ENCODE peak calls at places on chromosomes 2 and 18, in eight cellular contexts. One of them, this sample, is unnamed.

GRCh38 chr2:15923597-15923996 is 16.8 kb upstream of the MYCN start:
- DNase-seq in left ventricle myocardium inferior: no peak
- DNase-seq in cardiac muscle cell: no peak
- DNase-seq in CD8-positive, alpha-beta T cell: no peak
- DNase-seq in effector memory CD4-positive, alpha-beta T cell: no peak
- DNase-seq in CD8-positive, alpha-beta memory T cell: no peak
- DNase-seq in Panc1: no peak
- DNase-seq in thoracic aorta: no peak
- DNase-seq in this sample: no peak

GRCh38 chr2:16134436-16135165 is 194.3 kb downstream of the MYCN start:
- DNase-seq in left ventricle myocardium inferior: no peak
- DNase-seq in Panc1: no peak
- DNase-seq in CD8-positive, alpha-beta memory T cell: no peak
- DNase-seq in effector memory CD4-positive, alpha-beta T cell: no peak
- DNase-seq in CD8-positive, alpha-beta T cell: no peak
- DNase-seq in cardiac muscle cell: no peak
- DNase-seq in thoracic aorta: no peak
- DNase-seq in this sample: no peak

GRCh38 chr18:52602820-52603219 is 262.8 kb downstream of the DCC start:
- DNase-seq in CD8-positive, alpha-beta T cell: no peak
- DNase-seq in effector memory CD4-positive, alpha-beta T cell: no peak
- DNase-seq in left ventricle myocardium inferior: no peak
- DNase-seq in CD8-positive, alpha-beta memory T cell: no peak
- DNase-seq in thoracic aorta: no peak
- DNase-seq in Panc1: no peak
- DNase-seq in cardiac muscle cell: no peak
- DNase-seq in this sample: no peak

GRCh38 chr18:9516437-9517064 is 41.2 kb downstream of the RALBP1 start:
- DNase-seq in left ventricle myocardium inferior: no peak
- DNase-seq in cardiac muscle cell: peak; percentile 60
- DNase-seq in CD8-positive, alpha-beta memory T cell: no peak
- DNase-seq in CD8-positive, alpha-beta T cell: no peak
- DNase-seq in thoracic aorta: no peak
- DNase-seq in Panc1: no peak
- DNase-seq in effector memory CD4-positive, alpha-beta T cell: no peak
- DNase-seq in this sample: no peak

GRCh38 chr18:34514957-34515356 is 195.1 kb upstream of the DTNA start:
- DNase-seq in effector memory CD4-positive, alpha-beta T cell: no peak
- DNase-seq in thoracic aorta: no peak
- DNase-seq in Panc1: no peak
- DNase-seq in cardiac muscle cell: no peak
- DNase-seq in CD8-positive, alpha-beta T cell: no peak
- DNase-seq in left ventricle myocardium inferior: no peak
- DNase-seq in CD8-positive, alpha-beta memory T cell: no peak
- DNase-seq in this sample: no peak

GRCh38 chr2:97704989-97705388 is 8.4 kb upstream of the ZAP70 start:
- DNase-seq in Panc1: no peak
- DNase-seq in CD8-positive, alpha-beta memory T cell: no peak
- DNase-seq in effector memory CD4-positive, alpha-beta T cell: no peak
- DNase-seq in cardiac muscle cell: no peak
- DNase-seq in CD8-positive, alpha-beta T cell: no peak
- DNase-seq in left ventricle myocardium inferior: no peak
- DNase-seq in thoracic aorta: no peak
- DNase-seq in this sample: peak; percentile 35

GRCh38 chr2:41989503-41990180 is 58.2 kb upstream of the PKDCC start:
- DNase-seq in Panc1: no peak
- DNase-seq in CD8-positive, alpha-beta T cell: no peak
- DNase-seq in thoracic aorta: no peak
- DNase-seq in effector memory CD4-positive, alpha-beta T cell: no peak
- DNase-seq in cardiac muscle cell: peak; percentile 70
- DNase-seq in CD8-positive, alpha-beta memory T cell: no peak
- DNase-seq in left ventricle myocardium inferior: no peak
- DNase-seq in this sample: no peak

GRCh38 chr2:112712903-112713584 is 7.8 kb upstream of the NT5DC4 start:
- DNase-seq in Panc1: no peak
- DNase-seq in cardiac muscle cell: peak; percentile 70
- DNase-seq in CD8-positive, alpha-beta memory T cell: no peak
- DNase-seq in thoracic aorta: no peak
- DNase-seq in CD8-positive, alpha-beta T cell: no peak
- DNase-seq in left ventricle myocardium inferior: no peak
- DNase-seq in effector memory CD4-positive, alpha-beta T cell: no peak
- DNase-seq in this sample: no peak

GRCh38 chr2:144401036-144401435 is 118.9 kb downstream of the ZEB2 start:
- DNase-seq in Panc1: no peak
- DNase-seq in cardiac muscle cell: no peak
- DNase-seq in thoracic aorta: no peak
- DNase-seq in CD8-positive, alpha-beta T cell: no peak
- DNase-seq in CD8-positive, alpha-beta memory T cell: no peak
- DNase-seq in effector memory CD4-positive, alpha-beta T cell: no peak
- DNase-seq in left ventricle myocardium inferior: no peak
- DNase-seq in this sample: no peak

GRCh38 chr2:218010116-218010837 is 7.5 kb upstream of the TNS1 start:
- DNase-seq in cardiac muscle cell: peak; percentile 56
- DNase-seq in left ventricle myocardium inferior: peak; percentile 54
- DNase-seq in CD8-positive, alpha-beta memory T cell: no peak
- DNase-seq in effector memory CD4-positive, alpha-beta T cell: no peak
- DNase-seq in CD8-positive, alpha-beta T cell: peak; percentile 9
- DNase-seq in Panc1: no peak
- DNase-seq in thoracic aorta: no peak
- DNase-seq in this sample: no peak

GRCh38 chr2:49686291-49686690 is 532.0 kb upstream of the FSHR start:
- DNase-seq in effector memory CD4-positive, alpha-beta T cell: no peak
- DNase-seq in thoracic aorta: no peak
- DNase-seq in CD8-positive, alpha-beta memory T cell: no peak
- DNase-seq in left ventricle myocardium inferior: no peak
- DNase-seq in CD8-positive, alpha-beta T cell: no peak
- DNase-seq in Panc1: no peak
- DNase-seq in cardiac muscle cell: no peak
- DNase-seq in this sample: no peak

GRCh38 chr2:203869610-203870042 is 2.1 kb downstream of the CTLA4 start:
- DNase-seq in CD8-positive, alpha-beta memory T cell: peak; percentile 32
- DNase-seq in thoracic aorta: no peak
- DNase-seq in cardiac muscle cell: no peak
- DNase-seq in CD8-positive, alpha-beta T cell: peak; percentile 38
- DNase-seq in Panc1: no peak
- DNase-seq in effector memory CD4-positive, alpha-beta T cell: peak; percentile 43
- DNase-seq in left ventricle myocardium inferior: no peak
- DNase-seq in this sample: no peak

GRCh38 chr2:149129433-149129832 is 90.9 kb downstream of the LYPD6B start:
- DNase-seq in CD8-positive, alpha-beta T cell: no peak
- DNase-seq in Panc1: no peak
- DNase-seq in effector memory CD4-positive, alpha-beta T cell: no peak
- DNase-seq in thoracic aorta: no peak
- DNase-seq in left ventricle myocardium inferior: no peak
- DNase-seq in CD8-positive, alpha-beta memory T cell: no peak
- DNase-seq in cardiac muscle cell: peak; percentile 30
- DNase-seq in this sample: no peak

GRCh38 chr2:102929721-102930120 is 167.9 kb downstream of the TMEM182 start:
- DNase-seq in effector memory CD4-positive, alpha-beta T cell: no peak
- DNase-seq in cardiac muscle cell: no peak
- DNase-seq in CD8-positive, alpha-beta T cell: no peak
- DNase-seq in left ventricle myocardium inferior: no peak
- DNase-seq in Panc1: no peak
- DNase-seq in CD8-positive, alpha-beta memory T cell: no peak
- DNase-seq in thoracic aorta: no peak
- DNase-seq in this sample: no peak

GRCh38 chr18:66558773-66559172 is 45.1 kb downstream of the CDH19 start:
- DNase-seq in CD8-positive, alpha-beta memory T cell: no peak
- DNase-seq in CD8-positive, alpha-beta T cell: no peak
- DNase-seq in left ventricle myocardium inferior: no peak
- DNase-seq in Panc1: no peak
- DNase-seq in effector memory CD4-positive, alpha-beta T cell: no peak
- DNase-seq in cardiac muscle cell: peak; percentile 36
- DNase-seq in thoracic aorta: no peak
- DNase-seq in this sample: no peak

GRCh38 chr2:88179228-88179679 is 9.1 kb downstream of the THNSL2 start:
- DNase-seq in CD8-positive, alpha-beta T cell: no peak
- DNase-seq in left ventricle myocardium inferior: no peak
- DNase-seq in effector memory CD4-positive, alpha-beta T cell: no peak
- DNase-seq in Panc1: no peak
- DNase-seq in thoracic aorta: no peak
- DNase-seq in CD8-positive, alpha-beta memory T cell: no peak
- DNase-seq in cardiac muscle cell: no peak
- DNase-seq in this sample: peak; percentile 87

GRCh38 chr2:174585111-174585510 is 12.5 kb downstream of the WIPF1 start:
- DNase-seq in CD8-positive, alpha-beta memory T cell: no peak
- DNase-seq in cardiac muscle cell: no peak
- DNase-seq in CD8-positive, alpha-beta T cell: no peak
- DNase-seq in Panc1: no peak
- DNase-seq in thoracic aorta: no peak
- DNase-seq in left ventricle myocardium inferior: no peak
- DNase-seq in effector memory CD4-positive, alpha-beta T cell: no peak
- DNase-seq in this sample: peak; percentile 82

GRCh38 chr2:23585218-23585945 is 200.4 kb downstream of the KLHL29 start:
- DNase-seq in thoracic aorta: no peak
- DNase-seq in left ventricle myocardium inferior: no peak
- DNase-seq in CD8-positive, alpha-beta memory T cell: no peak
- DNase-seq in effector memory CD4-positive, alpha-beta T cell: no peak
- DNase-seq in Panc1: no peak
- DNase-seq in CD8-positive, alpha-beta T cell: no peak
- DNase-seq in cardiac muscle cell: no peak
- DNase-seq in this sample: no peak

DNA sequence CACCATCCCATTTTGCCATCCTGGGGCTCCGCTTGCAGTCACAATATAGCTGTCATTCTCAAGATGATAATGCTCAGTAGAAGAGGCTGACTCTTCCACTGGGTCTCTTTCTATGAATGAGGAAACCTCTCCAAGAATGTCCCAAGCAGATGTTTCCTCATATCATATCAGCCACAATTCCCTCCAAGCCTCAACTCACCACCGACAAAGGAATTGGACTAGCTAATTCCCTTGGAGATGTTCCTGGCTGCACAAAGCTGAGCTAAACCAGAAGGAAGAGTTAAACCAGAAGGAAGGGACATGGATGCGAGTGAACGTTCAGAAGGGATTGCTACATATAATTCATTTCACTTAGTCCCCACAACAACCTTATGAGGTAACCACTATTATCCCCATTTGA is 65.0 kb upstream of the NPAS2 start:
- DNase-seq in cardiac muscle cell: peak; percentile 86
- DNase-seq in CD8-positive, alpha-beta memory T cell: no peak
- DNase-seq in thoracic aorta: no peak
- DNase-seq in Panc1: no peak
- DNase-seq in effector memory CD4-positive, alpha-beta T cell: no peak
- DNase-seq in CD8-positive, alpha-beta T cell: no peak
- DNase-seq in left ventricle myocardium inferior: no peak
- DNase-seq in this sample: no peak
- H3K4me1 ChIP-seq in cardiac muscle cell: no peaks in the 10 kb centered on the region
- H3K4me1 ChIP-seq in CD8-positive, alpha-beta memory T cell: no peaks in the 10 kb centered on the region
- H3K4me1 ChIP-seq in thoracic aorta: peaks cover 12% of the 10 kb centered on the region
- H3K4me1 ChIP-seq in Panc1: peaks cover 7% of the 10 kb centered on the region
- H3K4me1 ChIP-seq in effector memory CD4-positive, alpha-beta T cell: no peaks in the 10 kb centered on the region
- H3K4me1 ChIP-seq in CD8-positive, alpha-beta T cell: no peaks in the 10 kb centered on the region
- H3K4me1 ChIP-seq in left ventricle myocardium inferior: peaks cover 41% of the 10 kb centered on the region
- H3K4me1 ChIP-seq in this sample: peaks cover 18% of the 10 kb centered on the region

DNA sequence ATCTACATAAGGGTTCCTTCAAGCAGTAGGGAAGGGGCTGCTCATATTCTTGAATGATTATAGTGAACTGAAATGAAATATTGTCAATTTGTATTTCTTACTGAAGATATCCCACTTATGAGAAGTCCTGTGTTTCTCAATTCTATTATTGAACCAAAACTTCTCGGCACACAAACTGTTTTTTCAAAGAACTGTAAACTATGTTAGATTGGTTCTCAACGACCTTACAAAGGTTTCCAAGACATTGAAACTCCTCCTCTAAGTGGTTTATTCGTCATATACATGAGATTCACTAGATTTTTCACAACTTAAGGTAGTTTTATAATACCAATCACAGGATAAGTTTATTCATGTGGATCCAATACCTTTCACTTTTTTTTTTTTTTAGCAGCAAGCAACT is 1.4 kb downstream of the CCL20 start:
- DNase-seq in CD8-positive, alpha-beta memory T cell: no peak
- DNase-seq in left ventricle myocardium inferior: no peak
- DNase-seq in thoracic aorta: no peak
- DNase-seq in CD8-positive, alpha-beta T cell: no peak
- DNase-seq in effector memory CD4-positive, alpha-beta T cell: no peak
- DNase-seq in cardiac muscle cell: no peak
- DNase-seq in Panc1: no peak
- DNase-seq in this sample: no peak
- H3K4me1 ChIP-seq in CD8-positive, alpha-beta memory T cell: no peaks in the 10 kb centered on the region
- H3K4me1 ChIP-seq in left ventricle myocardium inferior: peaks cover 11% of the 10 kb centered on the region
- H3K4me1 ChIP-seq in thoracic aorta: peaks cover 16% of the 10 kb centered on the region
- H3K4me1 ChIP-seq in CD8-positive, alpha-beta T cell: no peaks in the 10 kb centered on the region
- H3K4me1 ChIP-seq in effector memory CD4-positive, alpha-beta T cell: no peaks in the 10 kb centered on the region
- H3K4me1 ChIP-seq in cardiac muscle cell: no peaks in the 10 kb centered on the region
- H3K4me1 ChIP-seq in Panc1: peaks cover 5% of the 10 kb centered on the region
- H3K4me1 ChIP-seq in this sample: peaks cover 3% of the 10 kb centered on the region

GRCh38 chr2:157868993-157869392 is 7.1 kb downstream of the ACVR1 start:
- DNase-seq in cardiac muscle cell: no peak
- DNase-seq in left ventricle myocardium inferior: no peak
- DNase-seq in thoracic aorta: no peak
- DNase-seq in CD8-positive, alpha-beta memory T cell: no peak
- DNase-seq in effector memory CD4-positive, alpha-beta T cell: no peak
- DNase-seq in Panc1: no peak
- DNase-seq in CD8-positive, alpha-beta T cell: no peak
- DNase-seq in this sample: no peak
- H3K4me1 ChIP-seq in cardiac muscle cell: peaks cover 12% of the 10 kb centered on the region
- H3K4me1 ChIP-seq in left ventricle myocardium inferior: peaks cover 74% of the 10 kb centered on the region
- H3K4me1 ChIP-seq in thoracic aorta: peaks cover 12% of the 10 kb centered on the region
- H3K4me1 ChIP-seq in CD8-positive, alpha-beta memory T cell: peaks cover 13% of the 10 kb centered on the region
- H3K4me1 ChIP-seq in effector memory CD4-positive, alpha-beta T cell: peaks cover 7% of the 10 kb centered on the region
- H3K4me1 ChIP-seq in Panc1: peaks cover 18% of the 10 kb centered on the region
- H3K4me1 ChIP-seq in CD8-positive, alpha-beta T cell: no peaks in the 10 kb centered on the region
- H3K4me1 ChIP-seq in this sample: peaks cover 81% of the 10 kb centered on the region

GRCh38 chr2:271917-272316 is 7.2 kb downstream of the ACP1 start:
- DNase-seq in CD8-positive, alpha-beta memory T cell: no peak
- DNase-seq in cardiac muscle cell: no peak
- DNase-seq in Panc1: no peak
- DNase-seq in effector memory CD4-positive, alpha-beta T cell: no peak
- DNase-seq in CD8-positive, alpha-beta T cell: no peak
- DNase-seq in left ventricle myocardium inferior: no peak
- DNase-seq in thoracic aorta: no peak
- DNase-seq in this sample: no peak

GRCh38 chr2:273338-273737 is 8.6 kb downstream of the ACP1 start:
- DNase-seq in CD8-positive, alpha-beta T cell: no peak
- DNase-seq in CD8-positive, alpha-beta memory T cell: no peak
- DNase-seq in left ventricle myocardium inferior: no peak
- DNase-seq in Panc1: no peak
- DNase-seq in effector memory CD4-positive, alpha-beta T cell: no peak
- DNase-seq in thoracic aorta: no peak
- DNase-seq in cardiac muscle cell: no peak
- DNase-seq in this sample: no peak

GRCh38 chr2:270861-271260 is 6.1 kb downstream of the ACP1 start:
- DNase-seq in cardiac muscle cell: no peak
- DNase-seq in CD8-positive, alpha-beta memory T cell: no peak
- DNase-seq in effector memory CD4-positive, alpha-beta T cell: no peak
- DNase-seq in CD8-positive, alpha-beta T cell: no peak
- DNase-seq in thoracic aorta: no peak
- DNase-seq in left ventricle myocardium inferior: no peak
- DNase-seq in Panc1: no peak
- DNase-seq in this sample: no peak

GRCh38 chr2:268323-268722 is 3.6 kb downstream of the ACP1 start:
- DNase-seq in Panc1: no peak
- DNase-seq in CD8-positive, alpha-beta T cell: no peak
- DNase-seq in left ventricle myocardium inferior: no peak
- DNase-seq in effector memory CD4-positive, alpha-beta T cell: no peak
- DNase-seq in thoracic aorta: no peak
- DNase-seq in cardiac muscle cell: no peak
- DNase-seq in CD8-positive, alpha-beta memory T cell: no peak
- DNase-seq in this sample: no peak

GRCh38 chr2:269356-270030 is 4.7 kb downstream of the ACP1 start:
- DNase-seq in cardiac muscle cell: no peak
- DNase-seq in Panc1: no peak
- DNase-seq in thoracic aorta: no peak
- DNase-seq in left ventricle myocardium inferior: no peak
- DNase-seq in effector memory CD4-positive, alpha-beta T cell: no peak
- DNase-seq in CD8-positive, alpha-beta memory T cell: no peak
- DNase-seq in CD8-positive, alpha-beta T cell: no peak
- DNase-seq in this sample: no peak
- H3K4me1 ChIP-seq in cardiac muscle cell: peaks cover 6% of the 10 kb centered on the region
- H3K4me1 ChIP-seq in Panc1: peaks cover 12% of the 10 kb centered on the region
- H3K4me1 ChIP-seq in thoracic aorta: peaks cover 12% of the 10 kb centered on the region
- H3K4me1 ChIP-seq in left ventricle myocardium inferior: peaks cover 57% of the 10 kb centered on the region
- H3K4me1 ChIP-seq in effector memory CD4-positive, alpha-beta T cell: no peaks in the 10 kb centered on the region
- H3K4me1 ChIP-seq in CD8-positive, alpha-beta memory T cell: peaks cover 43% of the 10 kb centered on the region
- H3K4me1 ChIP-seq in CD8-positive, alpha-beta T cell: peaks cover 13% of the 10 kb centered on the region
- H3K4me1 ChIP-seq in this sample: peaks cover 11% of the 10 kb centered on the region

This sample was measured in right lobe of liver.